ENCODE peak calls at places on chromosome 21, in six cellular contexts. L is right lobe of liver; A is CD8-positive, alpha-beta T cell; V is A549; Q is vagina; F is Panc1. O is an unnamed sample.

GRCh38 chr21:27802816-27803475 is 836.1 kb upstream of the ADAMTS5 start:
- DNase-seq in A (no peak), F (no peak), V (no peak), L (no peak), Q (no peak), O (peak)

GRCh38 chr21:45362748-45363145 is 42.2 kb upstream of the COL18A1 start:
- DNase-seq in F (no peak), V (no peak), L (no peak), A (no peak), Q (no peak), O (no peak)

GRCh38 chr21:45965084-45965826 is 16.3 kb upstream of the COL6A1 start:
- DNase-seq in L (no peak), Q (no peak), V (no peak), A (no peak), F (no peak), O (no peak)

GRCh38 chr21:34243562-34243961 is 120.2 kb upstream of the KCNE2 start:
- DNase-seq in Q (no peak), L (no peak), F (peak), A (no peak), V (no peak), O (no peak)

GRCh38 chr21:35332841-35333426 is 283.8 kb upstream of the RUNX1 start:
- DNase-seq in L (no peak), F (no peak), A (no peak), Q (no peak), V (no peak), O (no peak)

GRCh38 chr21:21230672-21231071 is 232.5 kb downstream of the NCAM2 start:
- DNase-seq in V (no peak), A (no peak), L (no peak), F (no peak), Q (no peak), O (no peak)

GRCh38 chr21:15066231-15066577 is 1.4 kb upstream of the NRIP1 start:
- DNase-seq in V (no peak), A (no peak), L (no peak), F (no peak), Q (no peak), O (no peak)

GRCh38 chr21:24023936-24024335 is 1583.3 kb downstream of the MRPL39 start:
- DNase-seq in V (no peak), F (no peak), L (no peak), Q (no peak), A (no peak), O (no peak)

GRCh38 chr21:8997011-8997440 is 1524.4 kb upstream of the TPTE start:
- DNase-seq in L (no peak), V (no peak), Q (no peak), A (no peak), F (peak), O (no peak)

GRCh38 chr21:46081022-46081861 is 16.7 kb upstream of the COL6A2 start:
- DNase-seq in Q (no peak), V (no peak), A (peak), F (no peak), L (no peak), O (no peak)

GRCh38 chr21:34845521-34846213 is 176.9 kb downstream of the CLIC6 start:
- DNase-seq in V (no peak), F (peak), Q (no peak), A (no peak), L (no peak), O (no peak)

GRCh38 chr21:25170681-25171080 is 436.6 kb downstream of the MRPL39 start:
- DNase-seq in V (no peak), A (no peak), Q (no peak), F (no peak), L (no peak), O (no peak)

GRCh38 chr21:34852438-34852837 is 183.6 kb downstream of the CLIC6 start:
- DNase-seq in Q (no peak), F (no peak), L (no peak), V (no peak), A (no peak), O (no peak)

GRCh38 chr21:29074783-29075182 is 1.3 kb upstream of the CCT8 start:
- DNase-seq in Q (no peak), F (no peak), L (no peak), V (no peak), A (no peak), O (no peak)

GRCh38 chr21:45002381-45003204 is 62.8 kb downstream of the SLX9 start:
- DNase-seq in L (no peak), A (no peak), V (no peak), Q (no peak), F (no peak), O (no peak)

GRCh38 chr21:34523019-34523418 is 11.0 kb upstream of the KCNE1 start:
- DNase-seq in F (no peak), L (no peak), Q (no peak), A (no peak), V (no peak), O (no peak)

GRCh38 chr21:43825936-43826622 is 36.7 kb downstream of the RRP1 start:
- DNase-seq in F (no peak), V (no peak), L (peak), A (no peak), Q (no peak), O (no peak)

GRCh38 chr21:44847261-44848056 is 26.0 kb downstream of the PTTG1IP start:
- DNase-seq in L (no peak), V (no peak), F (no peak), Q (no peak), A (no peak), O (no peak)

GRCh38 chr21:44405948-44406872 is 49.1 kb upstream of the LRRC3 start:
- DNase-seq in A (no peak), V (no peak), L (peak), Q (no peak), F (no peak), O (no peak)

GRCh38 chr21:43731891-43732711 is 13.2 kb downstream of the PDXK start:
- DNase-seq in V (no peak), A (no peak), L (no peak), Q (no peak), F (no peak), O (peak)

GRCh38 chr21:45932922-45933502 is 48.6 kb upstream of the COL6A1 start:
- DNase-seq in V (no peak), F (no peak), L (no peak), A (no peak), Q (no peak), O (no peak)

GRCh38 chr21:25963186-25963585 is 207.4 kb downstream of the APP start:
- DNase-seq in V (peak), L (no peak), A (no peak), Q (no peak), F (peak), O (no peak)

GRCh38 chr21:19767546-19767945 is 1230.7 kb upstream of the NCAM2 start:
- DNase-seq in Q (no peak), F (no peak), A (no peak), L (no peak), V (no peak), O (no peak)

GRCh38 chr21:23307065-23307464 is 2300.2 kb downstream of the MRPL39 start:
- DNase-seq in F (no peak), A (no peak), Q (no peak), L (no peak), V (no peak), O (no peak)

GRCh38 chr21:42406201-42406601 is 2.5 kb downstream of the UBASH3A start:
- DNase-seq in L (no peak), Q (no peak), A (peak), V (no peak), F (no peak), O (no peak)
- H3K27ac ChIP-seq in L (no peak), Q (no peak), A (peak), V (no peak), F (no peak), O (no peak)

GRCh38 chr21:37245151-37245550 is 22.0 kb downstream of the VPS26C start:
- DNase-seq in F (no peak), A (no peak), Q (no peak), L (no peak), V (no peak), O (no peak)

GRCh38 chr21:37241426-37241825 is 25.7 kb downstream of the VPS26C start:
- DNase-seq in V (no peak), L (no peak), F (no peak), A (no peak), Q (peak), O (no peak)

GRCh38 chr21:37244506-37245083 is 22.5 kb downstream of the VPS26C start:
- DNase-seq in A (no peak), V (no peak), F (no peak), L (no peak), Q (no peak), O (no peak)

GRCh38 chr21:37240978-37241377 is 26.2 kb downstream of the VPS26C start:
- DNase-seq in A (no peak), V (no peak), L (no peak), Q (no peak), F (no peak), O (no peak)

GRCh38 chr21:37243961-37244360 is 23.2 kb downstream of the VPS26C start:
- DNase-seq in Q (peak), L (no peak), V (no peak), A (no peak), F (no peak), O (no peak)
- H3K27ac ChIP-seq in Q (no peak), L (no peak), V (no peak), A (no peak), F (no peak), O (no peak)

GRCh38 chr21:42425603-42425985 is 21.9 kb downstream of the UBASH3A start:
- DNase-seq in F (no peak), A (no peak), L (no peak), Q (no peak), V (no peak), O (no peak)
- H3K27ac ChIP-seq in F (no peak), A (peak), L (no peak), Q (no peak), V (no peak), O (no peak)

GRCh38 chr21:39518845-39519205 is 67.1 kb downstream of the SH3BGR start:
- DNase-seq in F (no peak), L (no peak), A (no peak), V (no peak), Q (no peak), O (no peak)
- H3K27ac ChIP-seq in F (no peak), L (no peak), A (no peak), V (no peak), Q (no peak), O (no peak)

DNA sequence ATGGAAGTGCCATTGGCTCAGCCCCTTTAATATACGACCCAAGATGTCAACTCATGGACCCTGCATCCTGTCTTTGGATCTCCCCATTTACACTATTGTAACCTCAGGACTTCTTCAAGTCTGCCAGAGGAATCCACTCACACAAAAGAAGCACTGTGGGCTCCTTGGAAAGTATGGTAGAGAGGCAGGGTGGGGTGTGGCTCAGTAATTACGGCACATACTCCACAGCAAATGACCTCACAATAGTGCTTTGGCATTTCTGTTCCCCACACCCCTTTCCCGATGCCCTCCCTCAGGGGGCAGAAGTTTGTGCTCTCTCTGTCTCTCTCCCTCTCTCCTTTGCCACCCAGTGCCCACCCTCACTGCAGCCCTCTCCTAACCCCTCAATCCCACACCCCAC is 27.8 kb upstream of the IFNAR2 start:
- DNase-seq in A (no peak), L (no peak), V (no peak), F (no peak), Q (no peak), O (no peak)
- H3K27ac ChIP-seq in A (no peak), L (no peak), V (peak), F (no peak), Q (no peak), O (no peak)

DNA sequence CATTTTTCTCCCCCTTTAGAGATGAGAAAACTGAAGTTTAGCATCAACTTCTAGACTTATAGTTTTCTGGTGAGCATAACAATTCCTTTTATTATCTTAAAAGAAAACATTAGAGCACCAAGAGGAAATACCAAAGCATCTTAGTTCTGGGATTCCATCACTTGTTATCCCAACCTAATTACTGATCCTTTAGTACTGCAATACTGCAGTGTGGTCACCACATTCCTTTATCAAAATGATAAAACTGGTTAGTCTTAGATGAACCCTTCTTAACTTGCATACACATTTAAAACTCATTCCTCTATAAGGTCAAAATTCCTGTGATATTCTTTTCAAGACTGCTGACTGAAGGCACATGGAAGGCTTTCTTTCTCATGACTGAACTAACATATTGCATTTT is 23.1 kb downstream of the SOD1 start:
- DNase-seq in F (no peak), L (no peak), A (no peak), V (no peak), Q (no peak), O (no peak)
- H3K27ac ChIP-seq in F (no peak), L (no peak), A (no peak), V (no peak), Q (no peak), O (no peak)

GRCh38 chr21:33029975-33030461 is 4.3 kb downstream of the OLIG2 start:
- DNase-seq in Q (no peak), F (no peak), A (no peak), L (no peak), V (no peak), O (peak)

GRCh38 chr21:33028759-33029511 is 3.2 kb downstream of the OLIG2 start:
- DNase-seq in L (no peak), F (no peak), Q (no peak), V (no peak), A (peak), O (no peak)

GRCh38 chr21:33030633-33031032 is 4.9 kb downstream of the OLIG2 start:
- DNase-seq in L (no peak), F (no peak), Q (no peak), A (no peak), V (no peak), O (no peak)

GRCh38 chr21:33028271-33028670 is 2.5 kb downstream of the OLIG2 start:
- DNase-seq in V (no peak), F (no peak), A (no peak), L (no peak), Q (no peak), O (no peak)

DNA sequence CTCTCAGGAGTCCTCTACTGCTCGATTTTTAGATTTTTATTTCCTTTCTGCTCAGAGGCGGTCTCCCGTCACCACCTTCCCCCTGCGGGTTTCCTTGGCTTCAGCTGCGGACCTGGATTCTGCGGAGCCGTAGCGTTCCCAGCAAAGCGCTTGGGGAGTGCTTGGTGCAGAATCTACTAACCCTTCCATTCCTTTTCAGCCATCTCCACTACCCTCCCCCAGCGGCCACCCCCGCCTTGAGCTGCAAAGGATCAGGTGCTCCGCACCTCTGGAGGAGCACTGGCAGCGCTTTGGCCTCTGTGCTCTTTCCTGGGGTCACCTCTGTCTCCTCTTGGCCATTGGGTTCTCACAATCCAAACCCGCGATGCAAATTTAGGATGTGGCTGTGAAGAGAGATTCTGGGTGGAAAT is 3.8 kb downstream of the OLIG2 start:
- DNase-seq in Q (no peak), L (no peak), V (no peak), A (no peak), F (no peak), O (no peak)
- H3K27ac ChIP-seq in Q (no peak), L (no peak), V (no peak), A (no peak), F (no peak), O (no peak)

DNA sequence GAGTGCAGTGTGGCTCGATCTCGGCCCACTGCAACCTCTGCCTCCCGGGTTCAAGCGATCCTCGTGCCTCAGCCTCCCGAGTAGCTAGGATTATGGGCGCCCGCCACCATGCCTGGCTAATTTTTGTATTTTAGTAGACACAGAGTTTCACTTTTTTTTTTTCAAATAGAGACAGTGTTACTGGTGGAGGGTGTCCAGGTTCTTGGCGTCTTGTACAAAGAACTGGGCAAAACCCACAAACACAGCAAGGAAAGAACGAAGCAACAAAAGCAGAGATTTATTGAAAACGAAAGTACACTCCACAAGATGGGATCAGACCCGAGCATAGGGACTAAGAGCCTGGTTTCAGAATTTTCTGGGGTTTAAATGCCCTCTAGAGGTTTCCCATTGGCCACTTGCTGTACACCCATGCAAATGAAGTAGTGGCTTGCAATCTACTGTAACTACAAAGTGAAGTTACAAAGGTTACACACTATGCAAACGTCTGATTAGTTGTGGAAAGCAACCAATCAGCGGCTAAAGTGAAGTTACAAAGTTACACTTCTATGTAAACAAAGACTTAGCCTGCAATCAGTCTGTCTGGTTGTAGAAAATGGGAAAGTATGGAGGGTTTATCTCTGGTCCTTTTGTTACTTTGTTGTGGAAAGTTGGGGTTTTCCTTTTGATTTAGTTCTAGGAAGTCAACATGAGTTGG is 199.1 kb downstream of the DYRK1A start:
- DNase-seq in A (no peak), V (no peak), F (no peak), L (no peak), Q (no peak), O (no peak)
- H3K27ac ChIP-seq in A (no peak), V (peak), F (peak), L (peak), Q (no peak), O (no peak)

GRCh38 chr21:33088384-33088783 is 18.4 kb downstream of the OLIG1 start:
- DNase-seq in V (no peak), F (no peak), A (no peak), Q (no peak), L (no peak), O (no peak)

GRCh38 chr21:33089439-33089838 is 19.5 kb downstream of the OLIG1 start:
- DNase-seq in V (no peak), A (no peak), Q (no peak), F (no peak), L (no peak), O (no peak)
- H3K27ac ChIP-seq in V (no peak), A (no peak), Q (no peak), F (no peak), L (no peak), O (no peak)